ENCODE peak calls at places on chromosomes 2 and 18, in ten cellular contexts. L is Calu3, Z is psoas muscle, P is tibial nerve, A is GM12865, D is endothelial cell, T is fibroblast of pulmonary artery, U is right lobe of liver, M is Caco-2, G is astrocyte of the spinal cord. B is an unnamed sample.
A peak's percentile ranks its signal among the peaks of the same experiment; 100 is the strongest.

GRCh38 chr2:39805936-39806608 is 27.0 kb upstream of the THUMPD2 start:
- DNase-seq in Z (no peak), P (no peak), M (no peak), D (no peak), G (peak; percentile 44), T (peak; percentile 51), L (no peak), A (no peak), U (no peak), B (no peak)

GRCh38 chr2:173109253-173110188 is 33.9 kb downstream of the MAP3K20 start:
- DNase-seq in L (no peak), Z (no peak), G (peak; percentile 84), M (peak; percentile 66), T (peak; percentile 65), A (no peak), P (no peak), D (no peak), U (no peak), B (no peak)

GRCh38 chr2:178328037-178328436 is 122.9 kb downstream of the PRKRA start:
- DNase-seq in A (no peak), M (no peak), L (no peak), T (peak; percentile 51), U (no peak), D (no peak), P (no peak), Z (no peak), G (peak; percentile 67), B (no peak)

GRCh38 chr18:70181015-70181414 is 24.5 kb downstream of the RTTN start:
- DNase-seq in T (peak; percentile 62), P (no peak), U (no peak), A (no peak), Z (no peak), D (no peak), L (peak; percentile 5), M (peak; percentile 47), G (peak; percentile 81), B (no peak)

GRCh38 chr2:109298851-109299250 is 169.8 kb downstream of the SH3RF3 start:
- DNase-seq in P (no peak), Z (no peak), G (no peak), U (no peak), M (no peak), A (no peak), D (no peak), T (no peak), L (no peak), B (no peak)

GRCh38 chr2:99066602-99067001 is 74.9 kb upstream of the C2orf15 start:
- DNase-seq in G (peak; percentile 56), L (peak; percentile 51), U (no peak), D (peak; percentile 20), M (peak; percentile 30), P (no peak), A (peak; percentile 88), T (peak; percentile 71), Z (no peak), B (no peak)

GRCh38 chr18:13003466-13003896 is 12.3 kb downstream of the CEP192 start:
- DNase-seq in A (peak; percentile 54), T (peak; percentile 82), G (peak; percentile 80), U (no peak), P (no peak), D (peak; percentile 58), L (peak; percentile 36), M (peak; percentile 75), Z (no peak), B (peak; percentile 34)

GRCh38 chr18:68041327-68041726 is 524.8 kb upstream of the DSEL start:
- DNase-seq in G (no peak), U (no peak), T (no peak), P (no peak), M (no peak), D (no peak), L (no peak), A (no peak), Z (no peak), B (no peak)

GRCh38 chr2:286774-287392 is 1.0 kb downstream of the ALKAL2 start:
- DNase-seq in L (no peak), T (peak; percentile 8), A (no peak), U (no peak), Z (peak; percentile 24), P (no peak), G (no peak), D (no peak), M (no peak), B (no peak)

GRCh38 chr2:120738786-120739771 is 3.4 kb downstream of the GLI2 start:
- DNase-seq in U (no peak), M (no peak), A (no peak), L (no peak), G (no peak), Z (no peak), D (no peak), T (no peak), P (no peak), B (no peak)

GRCh38 chr2:64789466-64790320 is 136.0 kb upstream of the SERTAD2 start:
- DNase-seq in L (no peak), U (no peak), D (no peak), A (no peak), Z (no peak), M (no peak), T (no peak), P (no peak), G (no peak), B (no peak)

GRCh38 chr2:64793701-64794100 is 140.0 kb upstream of the SERTAD2 start:
- DNase-seq in Z (no peak), G (no peak), D (no peak), U (no peak), P (no peak), L (no peak), A (no peak), T (no peak), M (no peak), B (no peak)

GRCh38 chr2:64794426-64794995 is 140.8 kb upstream of the SERTAD2 start:
- DNase-seq in Z (no peak), T (no peak), P (no peak), G (no peak), L (no peak), U (no peak), D (no peak), A (no peak), M (no peak), B (no peak)

GRCh38 chr2:64792995-64793639 is 139.4 kb upstream of the SERTAD2 start:
- DNase-seq in U (no peak), L (no peak), M (no peak), Z (no peak), G (peak; percentile 36), A (no peak), D (no peak), P (no peak), T (peak; percentile 45), B (no peak)

GRCh38 chr2:64792310-64792709 is 138.6 kb upstream of the SERTAD2 start:
- DNase-seq in D (no peak), L (no peak), Z (no peak), A (no peak), T (no peak), M (no peak), U (no peak), G (no peak), P (no peak), B (no peak)
- TF ChIP-seq CTCF in D (no peak), L (no peak), Z (no peak), A (no peak), T (no peak), M (peak; percentile 30), U (peak; percentile 23), G (no peak), P (no peak), B (no peak)

GRCh38 chr2:224930990-224931389 is 111.3 kb downstream of the DOCK10 start:
- DNase-seq in Z (no peak), D (no peak), M (no peak), G (no peak), U (no peak), A (no peak), T (no peak), P (no peak), L (no peak), B (no peak)
- TF ChIP-seq CTCF in Z (no peak), D (no peak), M (peak; percentile 2), G (no peak), U (no peak), A (peak; percentile 30), T (no peak), P (no peak), L (no peak), B (no peak)

GRCh38 chr2:176147215-176147789 is 4.0 kb upstream of the HOXD4 start:
- DNase-seq in T (no peak), A (no peak), U (no peak), G (no peak), P (no peak), M (no peak), Z (no peak), D (no peak), L (no peak), B (no peak)
- TF ChIP-seq CTCF in T (no peak), A (no peak), U (no peak), G (no peak), P (no peak), M (no peak), Z (no peak), D (no peak), L (no peak), B (no peak)

GRCh38 chr2:46298522-46299351 is 1.5 kb downstream of the EPAS1 start:
- DNase-seq in U (peak; percentile 93), Z (peak; percentile 55), A (no peak), M (peak; percentile 61), G (peak; percentile 31), L (peak; percentile 48), D (peak; percentile 50), T (peak; percentile 73), P (peak; percentile 41), B (no peak)
- TF ChIP-seq CTCF in U (no peak), Z (peak; percentile 22), A (no peak), M (peak; percentile 43), G (peak; percentile 39), L (no peak), D (peak; percentile 35), T (peak; percentile 20), P (peak; percentile 45), B (peak; percentile 15)

B was measured in dorsolateral prefrontal cortex.